ENCODE peak calls at places on chromosomes 12 and 14, in eight cellular contexts. C is activated naive CD4-positive, alpha-beta T cell treated with anti-CD3 and anti-CD28 coated beads, Interleukin-2, amount 10 ng/mL, durations not matched to agents 7 days and 5 days; G is GM04504; N is immature natural killer cell; X is NCI-H2081; B is GM19239; J is astrocyte of the spinal cord; Z is LoVo. U is an unnamed sample.

GRCh38 chr12:11869406-11869805 is 201.3 kb upstream of the BCL2L14 start:
- DNase-seq in C (no peak), G (no peak), N (no peak), X (no peak), B (no peak), J (no peak), Z (no peak), U (no peak)

GRCh38 chr12:51631591-51631990 is 40.6 kb downstream of the SCN8A start:
- DNase-seq in C (no peak), G (no peak), N (no peak), X (no peak), B (no peak), J (peak; percentile 70), Z (peak; percentile 16), U (peak; percentile 60)

GRCh38 chr14:104682107-104682593 is 7.3 kb upstream of the INF2 start:
- DNase-seq in C (no peak), G (no peak), N (no peak), X (no peak), B (no peak), J (no peak), Z (no peak), U (no peak)

GRCh38 chr14:73696466-73697390 is 17.5 kb downstream of the PNMA1 start:
- DNase-seq in C (no peak), G (peak; percentile 40), N (no peak), X (no peak), B (no peak), J (peak; percentile 65), Z (peak; percentile 67), U (peak; percentile 71)

GRCh38 chr12:55757701-55758100 is 14.8 kb downstream of the GDF11 start:
- DNase-seq in C (no peak), G (no peak), N (no peak), X (no peak), B (no peak), J (no peak), Z (no peak), U (no peak)

GRCh38 chr12:22101749-22102243 is 55.8 kb downstream of the CMAS start:
- DNase-seq in C (no peak), G (peak; percentile 49), N (no peak), X (no peak), B (no peak), J (peak; percentile 93), Z (no peak), U (peak; percentile 57)

GRCh38 chr14:102949062-102949800 is 26.8 kb downstream of the AMN start:
- DNase-seq in C (peak; percentile 74), G (peak; percentile 58), N (peak; percentile 31), X (peak; percentile 25), B (peak; percentile 49), J (no peak), Z (no peak), U (peak; percentile 65)

GRCh38 chr12:67661311-67662011 is 12.9 kb downstream of the DYRK2 start:
- DNase-seq in C (no peak), G (no peak), N (no peak), X (no peak), B (no peak), J (peak; percentile 77), Z (no peak), U (peak; percentile 73)

GRCh38 chr12:68235576-68235975 is 10.0 kb upstream of the IL26 start:
- DNase-seq in C (no peak), G (no peak), N (no peak), X (no peak), B (no peak), J (no peak), Z (no peak), U (peak; percentile 41)

GRCh38 chr14:60247994-60248696 is 876 bp upstream of the PPM1A start:
- DNase-seq in C (peak; percentile 88), G (peak; percentile 80), N (peak; percentile 83), X (peak; percentile 92), B (peak; percentile 63), J (peak; percentile 94), Z (peak; percentile 88), U (peak; percentile 97)

GRCh38 chr12:52508211-52508610 is 12.0 kb downstream of the KRT5 start:
- DNase-seq in C (no peak), G (no peak), N (no peak), X (no peak), B (no peak), J (no peak), Z (no peak), U (no peak)

GRCh38 chr14:95250936-95251335 is 68.8 kb downstream of the CLMN start:
- DNase-seq in C (no peak), G (no peak), N (no peak), X (no peak), B (no peak), J (no peak), Z (no peak), U (no peak)

GRCh38 chr12:65557425-65558167 is 266.7 kb upstream of the HMGA2 start:
- DNase-seq in C (no peak), G (no peak), N (no peak), X (no peak), B (no peak), J (no peak), Z (no peak), U (no peak)

GRCh38 chr12:51335931-51336330 is 10.5 kb downstream of the CELA1 start:
- DNase-seq in C (no peak), G (no peak), N (no peak), X (no peak), B (no peak), J (no peak), Z (no peak), U (no peak)

GRCh38 chr12:9064815-9065606 is 50.7 kb downstream of the A2M start:
- DNase-seq in C (peak; percentile 30), G (no peak), N (no peak), X (peak; percentile 50), B (no peak), J (peak; percentile 14), Z (peak; percentile 88), U (peak; percentile 1)

GRCh38 chr14:37650356-37651037 is 55.1 kb downstream of the TTC6 start:
- DNase-seq in C (no peak), G (no peak), N (no peak), X (peak; percentile 57), B (no peak), J (peak; percentile 15), Z (no peak), U (no peak)

GRCh38 chr14:53399057-53399456 is 245.9 kb upstream of the DDHD1 start:
- DNase-seq in C (no peak), G (no peak), N (no peak), X (no peak), B (no peak), J (peak; percentile 70), Z (no peak), U (peak; percentile 81)

GRCh38 chr12:43945983-43946382 is 110.1 kb downstream of the TMEM117 start:
- DNase-seq in C (no peak), G (no peak), N (no peak), X (no peak), B (no peak), J (no peak), Z (no peak), U (no peak)

GRCh38 chr14:68291820-68292219 is 472.2 kb downstream of the RAD51B start:
- DNase-seq in C (no peak), G (no peak), N (no peak), X (no peak), B (no peak), J (no peak), Z (no peak), U (no peak)

GRCh38 chr14:33509927-33510535 is 440.8 kb downstream of the EGLN3 start:
- DNase-seq in C (no peak), G (no peak), N (no peak), X (no peak), B (no peak), J (peak; percentile 90), Z (no peak), U (peak; percentile 21)

GRCh38 chr12:87812711-87813110 is 216.5 kb downstream of the C12orf50 start:
- DNase-seq in C (no peak), G (no peak), N (no peak), X (peak; percentile 78), B (no peak), J (peak; percentile 57), Z (no peak), U (peak; percentile 19)

GRCh38 chr12:18340796-18341195 is 79.5 kb downstream of the PIK3C2G start:
- DNase-seq in C (no peak), G (no peak), N (no peak), X (no peak), B (no peak), J (no peak), Z (no peak), U (peak; percentile 12)

GRCh38 chr14:51431741-51432140 is 191.7 kb downstream of the TMX1 start:
- DNase-seq in C (no peak), G (no peak), N (no peak), X (no peak), B (no peak), J (no peak), Z (no peak), U (no peak)

GRCh38 chr14:72830786-72831583 is 62.9 kb downstream of the DPF3 start:
- DNase-seq in C (no peak), G (no peak), N (no peak), X (no peak), B (no peak), J (peak; percentile 15), Z (no peak), U (peak; percentile 20)

GRCh38 chr12:30825341-30825740 is 70.6 kb upstream of the CAPRIN2 start:
- DNase-seq in C (no peak), G (no peak), N (no peak), X (no peak), B (no peak), J (no peak), Z (no peak), U (no peak)

GRCh38 chr14:101992708-101993107 is 28.3 kb downstream of the DYNC1H1 start:
- DNase-seq in C (no peak), G (no peak), N (no peak), X (no peak), B (peak; percentile 62), J (no peak), Z (no peak), U (no peak)

GRCh38 chr12:17335487-17335886 is 729.5 kb upstream of the LMO3 start:
- DNase-seq in C (no peak), G (no peak), N (no peak), X (no peak), B (no peak), J (no peak), Z (no peak), U (no peak)

GRCh38 chr12:25769076-25769945 is 189.2 kb upstream of the RASSF8 start:
- DNase-seq in C (no peak), G (peak; percentile 32), N (no peak), X (no peak), B (no peak), J (peak; percentile 81), Z (peak; percentile 19), U (peak; percentile 62)

GRCh38 chr12:50275545-50275944 is 7.8 kb downstream of the LIMA1 start:
- DNase-seq in C (no peak), G (no peak), N (no peak), X (no peak), B (no peak), J (no peak), Z (peak; percentile 85), U (no peak)

GRCh38 chr14:34502826-34503225 is 36.7 kb downstream of the EAPP start:
- DNase-seq in C (no peak), G (no peak), N (no peak), X (no peak), B (no peak), J (peak; percentile 79), Z (no peak), U (peak; percentile 12)

GRCh38 chr14:93319958-93320357 is 12.9 kb downstream of the BTBD7 start:
- DNase-seq in C (no peak), G (no peak), N (no peak), X (no peak), B (no peak), J (no peak), Z (no peak), U (no peak)

GRCh38 chr14:75884198-75884611 is 97.6 kb downstream of the TGFB3 start:
- DNase-seq in C (no peak), G (peak; percentile 76), N (no peak), X (no peak), B (no peak), J (peak; percentile 92), Z (no peak), U (peak; percentile 63)

GRCh38 chr12:74339211-74339610 is 198.4 kb upstream of the ATXN7L3B start:
- DNase-seq in C (no peak), G (no peak), N (no peak), X (no peak), B (no peak), J (peak; percentile 24), Z (no peak), U (no peak)

GRCh38 chr12:106147956-106148355 is 9.2 kb upstream of the NUAK1 start:
- DNase-seq in C (no peak), G (no peak), N (no peak), X (peak; percentile 63), B (no peak), J (no peak), Z (no peak), U (no peak)

U was measured in foreskin fibroblast.